ENCODE peak calls at places on chromosomes 1 and 21, in four cellular contexts. One of them, this sample, is unnamed. For H3K27me3, the result is how much of the 10 kb centered on the place peaks cover.

GRCh38 chr21:45420061-45420521 is 15.1 kb downstream of the COL18A1 start:
- DNase-seq in cardiac muscle cell: no peak
- DNase-seq in mammary epithelial cell: no peak
- DNase-seq in psoas muscle: no peak
- DNase-seq in this sample: peak

GRCh38 chr1:18819986-18820790 is 39.3 kb downstream of the TAS1R2 start:
- DNase-seq in cardiac muscle cell: no peak
- DNase-seq in mammary epithelial cell: no peak
- DNase-seq in psoas muscle: no peak
- DNase-seq in this sample: no peak

GRCh38 chr1:34167091-34167788 is 2.2 kb upstream of the CSMD2 start:
- DNase-seq in mammary epithelial cell: no peak
- DNase-seq in cardiac muscle cell: no peak
- DNase-seq in psoas muscle: no peak
- DNase-seq in this sample: no peak

GRCh38 chr21:45797338-45797737 is 153.8 kb downstream of the PCBP3 start:
- DNase-seq in psoas muscle: no peak
- DNase-seq in cardiac muscle cell: no peak
- DNase-seq in mammary epithelial cell: no peak
- DNase-seq in this sample: no peak

GRCh38 chr1:236774926-236775325 is 20.2 kb upstream of the MTR start:
- DNase-seq in cardiac muscle cell: peak
- DNase-seq in psoas muscle: no peak
- DNase-seq in mammary epithelial cell: no peak
- DNase-seq in this sample: no peak

GRCh38 chr21:36697473-36698159 is 1.3 kb upstream of the SIM2 start:
- DNase-seq in psoas muscle: no peak
- DNase-seq in mammary epithelial cell: no peak
- DNase-seq in cardiac muscle cell: no peak
- DNase-seq in this sample: no peak

GRCh38 chr1:60255565-60255964 is 182.0 kb upstream of the C1orf87 start:
- DNase-seq in psoas muscle: no peak
- DNase-seq in mammary epithelial cell: peak
- DNase-seq in cardiac muscle cell: no peak
- DNase-seq in this sample: no peak

GRCh38 chr1:151401125-151401788 is 1.9 kb downstream of the PSMB4 start:
- DNase-seq in mammary epithelial cell: peak
- DNase-seq in psoas muscle: no peak
- DNase-seq in cardiac muscle cell: no peak
- DNase-seq in this sample: no peak

GRCh38 chr21:42658320-42659105 is 5.1 kb downstream of the PDE9A start:
- DNase-seq in psoas muscle: peak
- DNase-seq in cardiac muscle cell: no peak
- DNase-seq in mammary epithelial cell: no peak
- DNase-seq in this sample: peak

GRCh38 chr1:178031856-178032320 is 62.0 kb upstream of the RASAL2 start:
- DNase-seq in psoas muscle: peak
- DNase-seq in cardiac muscle cell: peak
- DNase-seq in mammary epithelial cell: peak
- DNase-seq in this sample: peak

GRCh38 chr1:206658264-206658980 is 23.1 kb downstream of the DYRK3 start:
- DNase-seq in psoas muscle: peak
- DNase-seq in mammary epithelial cell: no peak
- DNase-seq in cardiac muscle cell: peak
- DNase-seq in this sample: peak

GRCh38 chr21:17651526-17651925 is 38.8 kb upstream of the BTG3 start:
- DNase-seq in psoas muscle: no peak
- DNase-seq in cardiac muscle cell: no peak
- DNase-seq in mammary epithelial cell: no peak
- DNase-seq in this sample: no peak

GRCh38 chr1:61741682-61742619 is at the start of gene PATJ:
- DNase-seq in mammary epithelial cell: peak
- DNase-seq in psoas muscle: peak
- DNase-seq in cardiac muscle cell: peak
- DNase-seq in this sample: peak

GRCh38 chr1:39865762-39866161 is 17.5 kb downstream of the TRIT1 start:
- DNase-seq in mammary epithelial cell: no peak
- DNase-seq in psoas muscle: no peak
- DNase-seq in cardiac muscle cell: no peak
- DNase-seq in this sample: no peak

DNA sequence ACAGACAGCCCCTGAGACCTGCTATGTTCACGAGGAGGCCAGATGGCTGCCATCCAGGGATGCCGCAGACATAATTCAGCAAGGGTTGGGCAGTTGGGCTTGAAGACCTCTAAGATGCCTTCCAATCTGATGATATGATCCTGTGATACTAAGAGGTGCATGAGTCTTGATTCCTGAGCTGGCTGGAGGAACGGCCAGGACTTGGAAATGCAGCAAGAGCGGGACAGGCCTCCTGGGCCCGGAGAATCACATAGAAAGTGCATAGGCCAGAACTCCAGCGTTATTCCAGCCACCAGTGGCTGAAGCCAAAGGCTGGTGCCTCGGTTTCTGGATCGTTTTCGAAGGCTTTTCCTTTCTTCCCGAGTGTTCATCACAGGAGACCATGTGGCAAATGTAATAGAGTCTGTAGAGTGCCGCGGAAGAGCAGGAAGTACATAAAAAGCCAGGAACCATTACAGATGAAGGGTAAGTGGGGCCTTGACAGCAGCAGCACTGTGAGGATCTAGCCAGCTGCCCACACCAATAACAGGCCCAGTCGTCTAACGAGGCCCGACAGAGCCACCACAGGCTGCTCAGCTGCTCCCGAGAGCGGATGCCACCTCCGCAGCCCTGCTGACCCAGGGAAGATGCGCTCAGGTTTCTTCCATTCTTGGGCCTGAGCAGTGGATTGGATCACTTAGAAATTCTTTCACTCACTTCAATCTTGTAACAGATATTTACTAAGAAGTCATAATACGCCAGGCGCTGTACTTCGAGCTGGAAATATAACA is 14.0 kb upstream of the LHX4 start:
- DNase-seq in psoas muscle: no peak
- DNase-seq in cardiac muscle cell: no peak
- DNase-seq in mammary epithelial cell: no peak
- DNase-seq in this sample: no peak
- H3K27ac ChIP-seq in psoas muscle: no peak
- H3K27ac ChIP-seq in cardiac muscle cell: no peak
- H3K27ac ChIP-seq in mammary epithelial cell: no peak
- H3K27ac ChIP-seq in this sample: no peak

GRCh38 chr1:160607051-160608032 is 28.0 kb upstream of the CD84 start:
- DNase-seq in mammary epithelial cell: peak
- DNase-seq in psoas muscle: no peak
- DNase-seq in cardiac muscle cell: peak
- DNase-seq in this sample: no peak

GRCh38 chr1:160610584-160611242 is 31.4 kb upstream of the CD84 start:
- DNase-seq in psoas muscle: no peak
- DNase-seq in mammary epithelial cell: no peak
- DNase-seq in cardiac muscle cell: no peak
- DNase-seq in this sample: no peak

GRCh38 chr1:160608514-160608913 is 29.2 kb upstream of the CD84 start:
- DNase-seq in psoas muscle: no peak
- DNase-seq in cardiac muscle cell: no peak
- DNase-seq in mammary epithelial cell: no peak
- DNase-seq in this sample: no peak

GRCh38 chr1:160608057-160608456 is 28.8 kb upstream of the CD84 start:
- DNase-seq in cardiac muscle cell: no peak
- DNase-seq in mammary epithelial cell: no peak
- DNase-seq in psoas muscle: no peak
- DNase-seq in this sample: no peak

DNA sequence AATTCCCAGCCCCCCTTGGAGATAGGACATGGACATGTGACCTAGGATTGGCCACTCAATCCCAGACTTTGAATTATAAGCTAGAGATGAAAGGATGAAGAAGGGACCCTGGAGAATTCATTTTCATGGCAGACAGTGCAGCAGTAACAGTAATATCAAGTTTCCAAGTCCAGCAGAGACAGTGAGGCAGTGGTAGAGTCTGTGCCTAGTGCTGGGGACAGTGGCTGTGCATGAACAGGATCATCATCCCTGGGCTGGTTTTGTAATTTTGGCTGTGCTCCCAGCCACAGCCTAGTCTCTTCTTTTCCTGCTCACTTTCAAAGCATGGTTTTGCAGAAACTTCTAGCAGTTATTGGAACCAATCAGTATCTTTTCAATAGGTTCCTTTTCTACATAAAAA is 29.6 kb upstream of the CD84 start:
- DNase-seq in psoas muscle: no peak
- DNase-seq in mammary epithelial cell: no peak
- DNase-seq in cardiac muscle cell: no peak
- DNase-seq in this sample: no peak
- H3K27me3 ChIP-seq in psoas muscle: under half
- H3K27me3 ChIP-seq in mammary epithelial cell: under half
- H3K27me3 ChIP-seq in cardiac muscle cell: under half
- H3K27me3 ChIP-seq in this sample: under half

DNA sequence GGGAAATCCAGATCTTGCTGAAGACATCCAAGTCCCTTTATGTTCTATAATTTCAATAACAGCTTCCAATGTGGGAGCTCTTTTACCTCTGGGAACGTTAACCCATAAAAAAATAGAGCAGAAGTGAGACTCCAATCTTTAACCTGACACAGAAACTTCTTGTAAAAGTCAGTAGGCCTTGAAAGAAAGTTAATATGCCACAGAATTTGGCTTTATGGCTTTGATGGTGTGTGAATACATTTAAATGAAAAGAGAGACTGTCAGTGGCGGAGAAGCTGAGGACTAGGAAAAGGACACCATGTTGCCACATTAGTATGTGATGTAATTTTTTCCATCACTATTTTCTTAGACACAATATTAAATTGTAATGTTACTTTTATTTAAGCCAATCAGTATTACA is 17.3 kb upstream of the CLDN8 start:
- DNase-seq in mammary epithelial cell: no peak
- DNase-seq in psoas muscle: no peak
- DNase-seq in cardiac muscle cell: no peak
- DNase-seq in this sample: no peak
- H3K27ac ChIP-seq in mammary epithelial cell: no peak
- H3K27ac ChIP-seq in psoas muscle: no peak
- H3K27ac ChIP-seq in cardiac muscle cell: no peak
- H3K27ac ChIP-seq in this sample: no peak

DNA sequence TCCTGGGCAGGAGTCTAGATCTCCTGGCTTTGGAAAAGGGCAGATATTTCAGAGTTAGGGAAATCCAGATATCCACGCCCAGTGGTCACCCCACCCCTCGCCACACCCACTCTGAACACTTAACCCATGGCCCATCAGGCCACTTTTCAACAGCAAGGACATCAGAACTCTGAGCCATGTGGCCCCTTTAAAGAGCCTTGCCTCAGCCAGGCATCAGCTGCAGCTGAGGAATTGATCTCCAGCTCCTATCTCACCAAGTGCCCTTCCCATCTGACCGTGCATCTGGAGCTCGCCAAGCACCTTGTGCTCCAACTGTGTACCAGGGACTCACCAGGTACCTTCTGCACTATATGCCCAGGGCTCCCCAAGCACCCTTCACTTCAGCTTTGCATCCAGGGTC is 20.2 kb upstream of the SH2D2A start:
- DNase-seq in psoas muscle: no peak
- DNase-seq in mammary epithelial cell: no peak
- DNase-seq in cardiac muscle cell: no peak
- DNase-seq in this sample: no peak
- H3K27me3 ChIP-seq in psoas muscle: under half
- H3K27me3 ChIP-seq in mammary epithelial cell: under half
- H3K27me3 ChIP-seq in cardiac muscle cell: under half
- H3K27me3 ChIP-seq in this sample: under half

GRCh38 chr1:36142121-36142520 is 7.2 kb downstream of the TRAPPC3 start:
- DNase-seq in cardiac muscle cell: no peak
- DNase-seq in psoas muscle: no peak
- DNase-seq in mammary epithelial cell: no peak
- DNase-seq in this sample: no peak
- H3K27ac ChIP-seq in cardiac muscle cell: no peak
- H3K27ac ChIP-seq in psoas muscle: peak
- H3K27ac ChIP-seq in mammary epithelial cell: no peak
- H3K27ac ChIP-seq in this sample: peak

DNA sequence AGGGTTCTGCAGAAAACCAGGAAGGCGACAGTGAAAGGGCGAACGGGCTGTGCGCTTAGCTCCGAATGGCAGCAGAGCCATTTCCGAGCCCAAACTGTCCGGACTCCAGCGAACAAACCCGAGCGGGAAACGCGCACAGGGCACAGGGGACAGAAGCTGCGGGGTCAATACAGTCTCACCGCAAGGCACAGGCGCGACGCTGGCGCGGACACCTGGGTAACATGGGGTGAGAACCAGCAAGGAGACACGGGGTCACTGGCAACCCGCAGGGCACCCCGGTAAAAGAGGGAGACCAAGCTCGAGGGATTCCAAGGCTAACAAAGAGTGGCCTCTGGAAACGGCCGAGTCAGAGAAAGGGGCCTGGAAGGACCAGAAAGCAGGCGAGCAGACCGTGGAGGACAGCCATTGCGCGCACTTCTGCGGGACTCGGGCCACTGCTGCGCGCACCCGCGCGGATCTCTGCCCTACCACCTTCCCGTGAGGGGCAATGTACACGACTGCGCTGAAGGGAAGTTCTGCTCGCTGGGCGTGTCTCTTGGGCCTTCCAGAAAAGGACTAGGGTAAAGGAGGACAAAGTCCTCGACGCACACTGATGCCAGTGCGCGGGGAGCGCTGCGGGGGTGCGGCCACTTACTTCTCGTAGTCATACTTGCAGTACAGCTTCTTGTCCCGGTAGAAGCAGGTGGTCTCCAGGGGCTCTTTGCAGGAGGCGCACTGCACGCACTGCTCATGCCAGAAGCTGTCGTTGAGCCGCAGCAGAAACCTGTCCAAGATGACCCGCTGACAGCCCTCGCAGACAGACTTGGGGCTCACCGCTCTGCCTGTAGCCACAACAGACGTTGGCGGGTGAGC is 3.8 kb downstream of the LMX1A start:
- DNase-seq in cardiac muscle cell: peak
- DNase-seq in mammary epithelial cell: no peak
- DNase-seq in psoas muscle: no peak
- DNase-seq in this sample: no peak
- H3K27me3 ChIP-seq in cardiac muscle cell: half or more
- H3K27me3 ChIP-seq in mammary epithelial cell: half or more
- H3K27me3 ChIP-seq in psoas muscle: under half
- H3K27me3 ChIP-seq in this sample: under half

GRCh38 chr1:214446772-214447556 is 104.4 kb downstream of the PTPN14 start:
- DNase-seq in cardiac muscle cell: no peak
- DNase-seq in psoas muscle: no peak
- DNase-seq in mammary epithelial cell: peak
- DNase-seq in this sample: no peak

GRCh38 chr1:214445846-214446614 is 105.4 kb downstream of the PTPN14 start:
- DNase-seq in mammary epithelial cell: peak
- DNase-seq in cardiac muscle cell: no peak
- DNase-seq in psoas muscle: no peak
- DNase-seq in this sample: no peak

GRCh38 chr1:214447557-214447871 is 103.9 kb downstream of the PTPN14 start:
- DNase-seq in psoas muscle: no peak
- DNase-seq in mammary epithelial cell: no peak
- DNase-seq in cardiac muscle cell: no peak
- DNase-seq in this sample: no peak

GRCh38 chr1:214445201-214445600 is 106.2 kb downstream of the PTPN14 start:
- DNase-seq in cardiac muscle cell: no peak
- DNase-seq in mammary epithelial cell: no peak
- DNase-seq in psoas muscle: no peak
- DNase-seq in this sample: no peak

GRCh38 chr1:214444159-214444939 is 107.1 kb downstream of the PTPN14 start:
- DNase-seq in cardiac muscle cell: no peak
- DNase-seq in mammary epithelial cell: no peak
- DNase-seq in psoas muscle: no peak
- DNase-seq in this sample: no peak
- H3K27ac ChIP-seq in cardiac muscle cell: no peak
- H3K27ac ChIP-seq in mammary epithelial cell: peak
- H3K27ac ChIP-seq in psoas muscle: peak
- H3K27ac ChIP-seq in this sample: no peak

This sample was measured in right cardiac atrium.